ENCODE peak calls at places on chromosomes 16 and 17, in ten cellular contexts. F is fibroblast of the aortic adventitia; Z is CD8-positive, alpha-beta memory T cell; C is iPS DF 19.7; Y is dorsolateral prefrontal cortex; T is Right ventricle myocardium superior; G is stimulated activated CD4-positive, alpha-beta T cell treated with anti-CD3 and anti-CD28 coated beads, Interleukin-1b, Interleukin-23, amount 100 ng/mL, for 48 hours; L is ACHN; H is activated CD4-positive, alpha-beta T cell treated with anti-CD3 and anti-CD28 coated beads, Interleukin-2, amount 50 U/mL, for 24 hours; A is hepatic stellate cell. W is an unnamed sample.

GRCh38 chr16:70648606-70649005 is 2.2 kb downstream of the IL34 start:
- DNase-seq in F (no peak), Z (no peak), C (no peak), Y (no peak), T (no peak), G (no peak), L (no peak), H (no peak), A (no peak), W (no peak)

GRCh38 chr16:84397090-84397489 is 28.8 kb downstream of the ATP2C2 start:
- DNase-seq in F (no peak), Z (no peak), C (no peak), Y (no peak), T (no peak), G (no peak), L (no peak), H (no peak), A (no peak), W (no peak)

GRCh38 chr16:57749101-57749692 is 13.6 kb downstream of the KATNB1 start:
- DNase-seq in F (no peak), Z (no peak), C (no peak), Y (no peak), T (no peak), G (no peak), L (no peak), H (no peak), A (no peak), W (no peak)

GRCh38 chr16:66211651-66212050 is 154.8 kb upstream of the CDH5 start:
- DNase-seq in F (no peak), Z (no peak), C (no peak), Y (no peak), T (no peak), G (no peak), L (no peak), H (no peak), A (no peak), W (no peak)

GRCh38 chr17:61463068-61463980 is 11.1 kb downstream of the TBX4 start:
- DNase-seq in F (no peak), Z (no peak), C (no peak), Y (no peak), T (peak), G (no peak), L (no peak), H (no peak), A (no peak), W (no peak)

GRCh38 chr16:67482260-67482924 is 955 bp downstream of the AGRP start:
- DNase-seq in F (no peak), Z (no peak), C (no peak), Y (no peak), T (no peak), G (peak), L (no peak), H (no peak), A (no peak), W (no peak)

GRCh38 chr17:37110012-37110701 is 161.4 kb downstream of the AATF start:
- DNase-seq in F (no peak), Z (no peak), C (no peak), Y (no peak), T (no peak), G (no peak), L (no peak), H (no peak), A (no peak), W (no peak)

GRCh38 chr16:46859719-46860152 is 24.4 kb upstream of the GPT2 start:
- DNase-seq in F (peak), Z (no peak), C (no peak), Y (no peak), T (no peak), G (peak), L (peak), H (peak), A (peak), W (no peak)

W was measured in nucleus accumbens.